ENCODE peak calls at places on chromosome 13, in seven cellular contexts. S is mesenchymal stem cell, K is IMR-90, L is mesendoderm, Z is neuronal stem cell, U is H9, A is H1. P is an unnamed sample.

GRCh38 chr13:105336706-105337582 is 1198.5 kb downstream of the EFNB2 start:
- DNase-seq in S (no peak), U (no peak), Z (no peak), A (no peak), L (peak; percentile 21), K (peak; percentile 55), P (no peak)

GRCh38 chr13:100753391-100753790 is 78.8 kb upstream of the TMTC4 start:
- DNase-seq in Z (no peak), L (no peak), U (no peak), A (no peak), S (no peak), K (no peak), P (no peak)

GRCh38 chr13:22880756-22881701 is 299.8 kb upstream of the SGCG start:
- DNase-seq in L (peak; percentile 74), U (peak; percentile 57), S (no peak), Z (no peak), K (no peak), A (no peak), P (no peak)

GRCh38 chr13:99468971-99469545 is 32.2 kb upstream of the TM9SF2 start:
- DNase-seq in U (no peak), L (peak; percentile 59), K (no peak), S (no peak), A (no peak), Z (peak; percentile 29), P (no peak)

GRCh38 chr13:95601216-95601615 is 43.3 kb downstream of the DZIP1 start:
- DNase-seq in K (no peak), Z (no peak), S (no peak), U (no peak), A (no peak), L (no peak), P (no peak)

GRCh38 chr13:43579321-43579720 is 207.5 kb downstream of the ENOX1 start:
- DNase-seq in A (no peak), K (no peak), L (no peak), U (no peak), S (no peak), Z (no peak), P (no peak)

GRCh38 chr13:107450931-107451330 is 764.4 kb downstream of the LIG4 start:
- DNase-seq in S (peak; percentile 99), K (peak; percentile 99), Z (no peak), A (no peak), U (no peak), L (no peak), P (no peak)

GRCh38 chr13:26558074-26558805 is 757 bp downstream of the WASF3 start:
- DNase-seq in S (peak; percentile 34), L (peak; percentile 44), A (no peak), K (peak; percentile 13), Z (peak; percentile 43), U (no peak), P (no peak)

GRCh38 chr13:47120284-47120683 is 223.4 kb upstream of the HTR2A start:
- DNase-seq in U (no peak), L (no peak), S (no peak), K (no peak), Z (no peak), A (no peak), P (no peak)

GRCh38 chr13:68608147-68608546 is 1378.0 kb upstream of the PCDH9 start:
- DNase-seq in A (no peak), Z (no peak), U (no peak), L (no peak), S (no peak), K (no peak), P (no peak)

GRCh38 chr13:111216166-111216960 is 101.3 kb downstream of the ARHGEF7 start:
- DNase-seq in K (peak; percentile 27), Z (peak; percentile 46), L (peak; percentile 73), S (peak; percentile 53), U (peak; percentile 58), A (no peak), P (no peak)

DNA sequence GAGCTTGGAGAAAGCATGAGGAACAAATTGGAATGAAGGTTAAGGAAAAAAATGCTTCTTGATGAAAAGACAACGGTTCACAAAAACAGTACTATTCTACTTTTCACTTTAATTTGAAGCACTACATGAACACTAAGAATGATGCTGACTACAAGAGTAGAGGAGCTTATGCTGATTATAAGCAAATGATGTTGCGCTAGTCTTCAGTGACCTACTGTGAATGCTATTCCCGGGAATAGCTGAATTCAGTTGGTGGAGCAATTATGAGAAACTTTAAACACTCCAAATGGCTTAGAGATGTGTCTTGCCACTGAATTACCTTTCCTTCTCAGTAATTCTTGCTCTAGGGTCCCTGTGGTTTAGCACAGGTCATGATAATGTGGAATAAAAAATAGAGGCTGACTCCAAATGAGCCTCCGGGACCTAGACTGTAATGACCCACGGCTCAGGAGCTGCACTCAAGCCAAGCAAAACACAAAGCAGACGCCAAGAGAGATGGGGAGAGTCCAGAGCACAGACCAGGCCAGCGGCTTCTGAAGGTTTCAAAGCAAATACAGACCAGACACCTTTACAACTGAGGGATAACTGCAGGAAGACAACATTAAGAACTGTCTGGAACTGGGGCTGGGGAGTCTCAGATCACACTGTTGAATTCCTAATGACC is 124.7 kb downstream of the RGCC start:
- DNase-seq in S (no peak), U (no peak), L (no peak), A (no peak), K (no peak), Z (no peak), P (no peak)
- H3K79me1 ChIP-seq in S (no peaks in the 10 kb centered on the region), U (no peaks in the 10 kb centered on the region), L (no peaks in the 10 kb centered on the region), A (no peaks in the 10 kb centered on the region), K (no peaks in the 10 kb centered on the region), Z (no peaks in the 10 kb centered on the region), P (peaks cover 3% of the 10 kb centered on the region)

GRCh38 chr13:75617230-75617629 is 18.9 kb upstream of the LMO7 start:
- DNase-seq in L (no peak), K (no peak), U (no peak), A (no peak), Z (no peak), S (no peak), P (no peak)

GRCh38 chr13:75618308-75618707 is 17.8 kb upstream of the LMO7 start:
- DNase-seq in L (no peak), U (no peak), A (no peak), K (no peak), S (no peak), Z (no peak), P (no peak)

DNA sequence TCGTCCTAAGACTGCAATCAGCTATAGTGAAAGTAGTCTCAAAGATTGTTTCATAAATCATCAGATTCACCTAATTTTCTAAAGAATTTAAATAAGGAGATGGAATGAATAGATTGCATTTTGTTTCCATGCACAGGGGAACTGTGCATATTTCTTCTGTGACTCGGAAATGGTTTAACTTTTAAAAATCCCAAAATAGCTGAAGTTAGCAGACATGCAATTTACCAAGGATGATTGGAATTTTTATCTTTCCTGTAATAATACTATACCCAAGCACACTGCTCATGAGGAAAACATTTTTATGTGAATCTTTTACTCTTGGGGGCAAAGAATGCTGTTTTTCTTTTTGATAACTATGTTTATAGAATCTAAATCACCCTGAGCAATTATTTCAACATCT is 15.0 kb upstream of the LMO7 start:
- DNase-seq in L (no peak), Z (no peak), A (no peak), S (no peak), K (peak; percentile 70), U (no peak), P (peak; percentile 27)
- H3K4me2 ChIP-seq in L (no peak overlapping the region), Z (no peak overlapping the region), A (no peak overlapping the region), S (no peak overlapping the region), K (peak overlapping the region; percentile 74), U (no peak overlapping the region), P (no peak overlapping the region)

GRCh38 chr13:51432576-51432975 is 20.3 kb downstream of the INTS6 start:
- DNase-seq in U (no peak), K (no peak), A (no peak), S (no peak), L (no peak), Z (no peak), P (no peak)

GRCh38 chr13:51425410-51426042 is 27.3 kb downstream of the INTS6 start:
- DNase-seq in A (no peak), L (peak; percentile 4), Z (no peak), U (no peak), K (peak; percentile 60), S (peak; percentile 62), P (no peak)

GRCh38 chr13:51422484-51422883 is 30.4 kb downstream of the INTS6 start:
- DNase-seq in Z (no peak), U (no peak), L (no peak), K (no peak), S (no peak), A (no peak), P (no peak)

GRCh38 chr13:51423766-51424165 is 29.1 kb downstream of the INTS6 start:
- DNase-seq in S (no peak), K (no peak), A (no peak), U (no peak), Z (no peak), L (no peak), P (no peak)

GRCh38 chr13:51426982-51427381 is 25.9 kb downstream of the INTS6 start:
- DNase-seq in K (no peak), S (no peak), Z (no peak), U (no peak), L (no peak), A (no peak), P (no peak)
- H3K79me1 ChIP-seq in K (peaks cover 33% of the 10 kb centered on the region), S (no peaks in the 10 kb centered on the region), Z (no peaks in the 10 kb centered on the region), U (no peaks in the 10 kb centered on the region), L (peaks cover 5% of the 10 kb centered on the region), A (no peaks in the 10 kb centered on the region), P (no peaks in the 10 kb centered on the region)

DNA sequence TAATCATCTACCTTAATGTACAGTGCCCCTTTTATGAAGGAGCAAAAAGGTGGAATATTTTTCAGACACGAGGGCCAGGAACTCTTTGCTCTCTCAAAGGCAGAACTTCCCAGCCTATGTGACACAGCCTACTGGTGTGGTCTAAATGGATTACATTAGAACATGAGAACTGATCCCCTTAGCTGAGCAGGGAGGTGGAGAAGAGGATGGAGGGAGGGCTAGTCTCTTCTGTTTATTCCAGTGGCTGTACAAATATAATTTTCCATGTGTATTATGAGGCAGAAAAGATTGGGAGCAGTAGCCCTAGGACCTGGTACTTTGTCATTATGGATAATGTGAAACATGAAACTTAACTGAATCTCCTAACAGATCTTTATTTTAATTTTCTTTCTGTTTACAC is 82.1 kb downstream of the WDFY2 start:
- DNase-seq in S (no peak), U (no peak), Z (no peak), A (no peak), L (no peak), K (no peak), P (no peak)
- H3K4me2 ChIP-seq in S (no peak overlapping the region), U (no peak overlapping the region), Z (no peak overlapping the region), A (no peak overlapping the region), L (no peak overlapping the region), K (peak overlapping the region; percentile 2), P (no peak overlapping the region)

GRCh38 chr13:109974354-109974753 is 188.0 kb upstream of the IRS2 start:
- DNase-seq in K (peak; percentile 69), Z (no peak), A (no peak), U (no peak), S (peak; percentile 13), L (no peak), P (no peak)

GRCh38 chr13:109976206-109976997 is 190.0 kb upstream of the IRS2 start:
- DNase-seq in K (no peak), S (no peak), L (peak; percentile 40), U (no peak), A (no peak), Z (no peak), P (peak; percentile 8)

GRCh38 chr13:109979186-109979585 is 192.8 kb upstream of the IRS2 start:
- DNase-seq in K (no peak), S (no peak), U (no peak), L (peak; percentile 40), Z (no peak), A (no peak), P (peak; percentile 37)

GRCh38 chr13:109981000-109981399 is 194.6 kb upstream of the IRS2 start:
- DNase-seq in L (no peak), A (no peak), K (no peak), S (no peak), Z (no peak), U (no peak), P (no peak)

GRCh38 chr13:109977212-109977968 is 191.0 kb upstream of the IRS2 start:
- DNase-seq in A (no peak), U (no peak), K (no peak), S (no peak), Z (no peak), L (no peak), P (no peak)
- H3K79me1 ChIP-seq in A (no peaks in the 10 kb centered on the region), U (no peaks in the 10 kb centered on the region), K (no peaks in the 10 kb centered on the region), S (no peaks in the 10 kb centered on the region), Z (no peaks in the 10 kb centered on the region), L (no peaks in the 10 kb centered on the region), P (peaks cover 2% of the 10 kb centered on the region)

P was measured in trophoblast cell.